ENCODE peak calls at places on chromosomes 12 and 14, in ten cellular contexts. O, Q, N, X, K, L, W, Z, G and H are unnamed samples.

GRCh38 chr12:122989443-122989839 is 9.0 kb downstream of the ARL6IP4 start:
- DNase-seq in W (no peak), G (no peak), K (no peak), Z (no peak), N (no peak), L (no peak), X (no peak), Q (no peak), O (no peak), H (no peak)

GRCh38 chr12:13091831-13092230 is 11.6 kb downstream of the GSG1 start:
- DNase-seq in W (no peak), L (no peak), G (no peak), Z (no peak), K (no peak), N (no peak), X (no peak), Q (no peak), O (no peak), H (no peak)

GRCh38 chr12:85559127-85559526 is 277.1 kb downstream of the RASSF9 start:
- DNase-seq in Z (no peak), N (no peak), L (no peak), X (no peak), G (no peak), W (no peak), K (no peak), O (no peak), Q (no peak), H (no peak)

GRCh38 chr14:63663428-63664142 is 21.9 kb upstream of the WDR89 start:
- DNase-seq in G (no peak), X (no peak), Z (peak; percentile 35), L (no peak), Q (no peak), N (no peak), O (no peak), K (no peak), W (no peak), H (no peak)

GRCh38 chr14:67820428-67820881 is 876 bp downstream of the RAD51B start:
- DNase-seq in Q (no peak), G (no peak), X (no peak), W (no peak), K (no peak), L (no peak), Z (peak; percentile 69), O (no peak), N (no peak), H (no peak)

GRCh38 chr14:88630565-88630964 is 67.7 kb downstream of the ZC3H14 start:
- DNase-seq in W (peak; percentile 67), L (no peak), X (no peak), Q (no peak), N (no peak), O (no peak), Z (peak; percentile 55), G (no peak), K (no peak), H (no peak)

GRCh38 chr12:4194661-4195060 is 78.9 kb upstream of the CCND2 start:
- DNase-seq in L (no peak), X (no peak), G (no peak), N (no peak), Z (no peak), W (no peak), O (no peak), Q (no peak), K (no peak), H (no peak)

GRCh38 chr12:12007001-12007712 is 63.6 kb upstream of the BCL2L14 start:
- DNase-seq in Z (peak; percentile 82), N (no peak), K (no peak), O (no peak), W (no peak), X (no peak), Q (no peak), L (no peak), G (no peak), H (no peak)

GRCh38 chr14:55265197-55265596 is 6.0 kb upstream of the FBXO34 start:
- DNase-seq in N (no peak), X (no peak), W (no peak), K (no peak), O (no peak), Q (no peak), Z (no peak), L (no peak), G (no peak), H (no peak)

GRCh38 chr12:121580959-121581680 is at the start of gene KDM2B:
- DNase-seq in O (peak; percentile 53), K (no peak), W (no peak), Z (peak; percentile 73), G (no peak), N (peak; percentile 37), X (peak; percentile 43), Q (peak; percentile 81), L (no peak), H (peak; percentile 60)

GRCh38 chr12:53425515-53426150 is 2.0 kb downstream of the AMHR2 start:
- DNase-seq in K (no peak), X (no peak), Q (no peak), N (no peak), G (peak; percentile 52), Z (no peak), L (no peak), O (no peak), W (no peak), H (no peak)

GRCh38 chr14:77579760-77580159 is 36.7 kb downstream of the SPTLC2 start:
- DNase-seq in N (no peak), G (no peak), L (no peak), K (no peak), X (no peak), Z (peak; percentile 78), O (no peak), W (no peak), Q (no peak), H (no peak)

GRCh38 chr12:126233625-126234024 is 1168.4 kb downstream of the AACS start:
- DNase-seq in G (no peak), Z (no peak), K (no peak), L (no peak), W (no peak), N (no peak), Q (no peak), X (no peak), O (no peak), H (no peak)

GRCh38 chr12:115687094-115687493 is 590.4 kb downstream of the MED13L start:
- DNase-seq in Z (peak; percentile 3), X (no peak), Q (no peak), L (no peak), O (no peak), G (no peak), W (no peak), K (no peak), N (no peak), H (no peak)

GRCh38 chr12:15225136-15225535 is 3.9 kb upstream of the RERG start:
- DNase-seq in K (no peak), O (no peak), Z (no peak), L (no peak), X (no peak), W (no peak), G (no peak), N (no peak), Q (no peak), H (no peak)

GRCh38 chr14:72680853-72681640 is 212.9 kb downstream of the DPF3 start:
- DNase-seq in X (no peak), N (no peak), L (no peak), K (no peak), O (no peak), Z (peak; percentile 43), W (no peak), G (no peak), Q (no peak), H (no peak)

GRCh38 chr12:68981536-68981935 is 48.6 kb upstream of the CPM start:
- DNase-seq in Z (peak; percentile 39), Q (no peak), X (no peak), W (no peak), O (no peak), L (no peak), G (no peak), K (no peak), N (no peak), H (no peak)

GRCh38 chr12:124557518-124558223 is 9.7 kb downstream of the NCOR2 start:
- DNase-seq in W (no peak), X (no peak), Z (no peak), G (no peak), Q (peak; percentile 48), O (no peak), L (no peak), K (no peak), N (no peak), H (no peak)

GRCh38 chr14:105330491-105330895 is 15.9 kb downstream of the PACS2 start:
- DNase-seq in Q (no peak), K (no peak), W (no peak), N (no peak), O (no peak), X (no peak), G (no peak), Z (peak; percentile 72), L (no peak), H (no peak)

GRCh38 chr12:62021808-62022207 is 238.4 kb upstream of the USP15 start:
- DNase-seq in G (no peak), Q (no peak), N (no peak), X (no peak), W (no peak), L (no peak), Z (no peak), O (no peak), K (no peak), H (no peak)

GRCh38 chr12:111574797-111575443 is 24.2 kb downstream of the ATXN2 start:
- DNase-seq in O (no peak), L (no peak), Z (no peak), K (no peak), G (no peak), N (no peak), Q (no peak), X (no peak), W (no peak), H (no peak)

GRCh38 chr12:57097554-57097835 is 8.6 kb downstream of the NAB2 start:
- DNase-seq in W (no peak), K (no peak), O (no peak), Q (no peak), G (peak; percentile 32), L (no peak), N (no peak), X (no peak), Z (no peak), H (no peak)

GRCh38 chr12:47783024-47783755 is 10.2 kb downstream of the SLC48A1 start:
- DNase-seq in K (no peak), L (no peak), N (no peak), G (no peak), Z (no peak), Q (no peak), X (no peak), W (no peak), O (no peak), H (no peak)

GRCh38 chr12:59808317-59808910 is 212.6 kb downstream of the SLC16A7 start:
- DNase-seq in Q (peak; percentile 30), K (no peak), W (peak; percentile 10), L (no peak), Z (peak; percentile 47), O (no peak), N (peak; percentile 40), G (no peak), X (no peak), H (peak; percentile 39)

GRCh38 chr14:95096476-95096875 is 60.9 kb downstream of the DICER1 start:
- DNase-seq in K (no peak), W (no peak), G (no peak), O (no peak), X (no peak), Z (no peak), N (no peak), Q (no peak), L (no peak), H (no peak)